ENCODE peak calls at places on chromosomes 1 and 21, in nine cellular contexts. Z, C, W, V, B, F, R, L and D are unnamed samples.

GRCh38 chr1:41018039-41018438 is 3.5 kb downstream of the SLFNL1 start:
- DNase-seq in F (no peak), Z (no peak), C (no peak), V (no peak), R (no peak), W (no peak), L (no peak), B (no peak), D (no peak)

GRCh38 chr21:36122977-36123376 is 11.9 kb upstream of the CBR3 start:
- DNase-seq in R (no peak), L (no peak), B (no peak), C (no peak), V (no peak), Z (no peak), W (no peak), F (no peak), D (no peak)

GRCh38 chr1:107590895-107591622 is 373.9 kb downstream of the VAV3 start:
- DNase-seq in B (no peak), C (no peak), V (no peak), Z (no peak), W (no peak), L (no peak), F (no peak), R (no peak), D (no peak)

GRCh38 chr1:171898956-171899355 is 57.7 kb downstream of the DNM3 start:
- DNase-seq in R (no peak), Z (peak; percentile 53), F (no peak), W (peak; percentile 56), C (no peak), L (no peak), V (no peak), B (no peak), D (no peak)

GRCh38 chr1:71717186-71717585 is 565.2 kb downstream of the NEGR1 start:
- DNase-seq in W (no peak), L (no peak), B (no peak), R (peak; percentile 71), F (no peak), Z (no peak), C (no peak), V (no peak), D (no peak)

GRCh38 chr21:37423103-37423502 is 56.5 kb downstream of the DYRK1A start:
- DNase-seq in C (no peak), W (no peak), B (no peak), V (no peak), Z (no peak), R (no peak), L (no peak), F (no peak), D (no peak)

GRCh38 chr1:112698366-112699310 is 8.3 kb downstream of the RHOC start:
- DNase-seq in R (no peak), L (no peak), V (peak; percentile 92), B (peak; percentile 85), Z (no peak), F (no peak), W (no peak), C (no peak), D (peak; percentile 75)

GRCh38 chr1:12567288-12567819 is 50.7 kb downstream of the DHRS3 start:
- DNase-seq in B (no peak), C (no peak), W (no peak), V (no peak), Z (no peak), L (no peak), R (no peak), F (no peak), D (no peak)

GRCh38 chr1:209651148-209651547 is 1.1 kb downstream of the LAMB3 start:
- DNase-seq in V (peak; percentile 82), F (peak; percentile 84), R (peak; percentile 88), C (peak; percentile 19), Z (peak; percentile 79), B (peak; percentile 84), W (no peak), L (peak; percentile 22), D (peak; percentile 80)

GRCh38 chr1:235940282-235940681 is 73.6 kb upstream of the LYST start:
- DNase-seq in R (no peak), V (no peak), C (no peak), W (no peak), B (no peak), L (no peak), F (peak; percentile 76), Z (no peak), D (no peak)

GRCh38 chr1:27885620-27886352 is 13.4 kb downstream of the THEMIS2 start:
- DNase-seq in W (no peak), R (no peak), L (no peak), C (no peak), F (no peak), V (no peak), Z (no peak), B (no peak), D (no peak)

GRCh38 chr1:153749408-153750005 is 21.7 kb downstream of the INTS3 start:
- DNase-seq in F (peak; percentile 89), Z (peak; percentile 83), V (peak; percentile 91), C (peak; percentile 24), L (peak; percentile 48), W (no peak), B (peak; percentile 89), R (peak; percentile 93), D (peak; percentile 81)

DNA sequence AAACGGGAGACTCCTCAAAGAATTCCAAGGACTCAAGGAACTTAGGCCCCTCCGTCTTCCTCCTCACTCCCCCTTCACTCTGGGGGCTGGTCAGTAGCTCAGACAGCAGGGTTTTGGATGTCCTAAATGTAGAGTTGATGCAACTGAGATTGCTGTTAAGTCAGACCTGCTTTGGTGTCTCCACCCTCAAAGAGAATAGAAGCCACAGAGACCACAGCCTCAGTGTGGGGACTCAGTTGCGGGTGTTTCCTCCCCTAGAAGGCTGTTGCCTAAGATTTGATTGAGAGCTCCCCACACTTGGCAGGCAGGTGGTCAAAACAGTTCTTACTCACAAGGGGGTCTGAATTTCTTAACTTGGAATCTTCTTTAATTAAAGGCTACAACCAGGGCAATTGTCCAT is 7.6 kb downstream of the MAN1C1 start:
- DNase-seq in L (no peak), W (no peak), B (no peak), R (no peak), Z (no peak), F (no peak), C (no peak), V (no peak), D (no peak)
- H3K4me3 ChIP-seq in L (no peak overlapping the region), W (no peak overlapping the region), B (no peak overlapping the region), R (no peak overlapping the region), Z (no peak overlapping the region), F (no peak overlapping the region), C (no peak overlapping the region), V (no peak overlapping the region), D (no peak overlapping the region)

GRCh38 chr1:25047506-25048240 is 117.6 kb upstream of the RUNX3 start:
- DNase-seq in F (no peak), R (no peak), B (no peak), C (no peak), L (no peak), W (no peak), Z (no peak), V (no peak), D (no peak)

GRCh38 chr1:25045480-25046193 is 115.6 kb upstream of the RUNX3 start:
- DNase-seq in V (no peak), W (no peak), F (no peak), B (no peak), L (no peak), R (no peak), Z (no peak), C (no peak), D (no peak)

GRCh38 chr1:25048728-25049127 is 118.7 kb upstream of the RUNX3 start:
- DNase-seq in W (no peak), F (no peak), B (no peak), L (no peak), V (no peak), Z (no peak), C (no peak), R (no peak), D (no peak)

GRCh38 chr1:25049190-25049589 is 119.1 kb upstream of the RUNX3 start:
- DNase-seq in W (no peak), Z (no peak), C (no peak), V (no peak), L (no peak), F (no peak), R (no peak), B (no peak), D (no peak)

GRCh38 chr1:25046194-25046532 is 116.1 kb upstream of the RUNX3 start:
- DNase-seq in Z (no peak), R (no peak), C (no peak), W (no peak), B (no peak), F (no peak), L (no peak), V (no peak), D (no peak)
- H3K27me3 ChIP-seq in Z (no peaks in the 10 kb centered on the region), R (peaks cover 87% of the 10 kb centered on the region), C (peaks cover 12% of the 10 kb centered on the region), W (no peaks in the 10 kb centered on the region), B (no peaks in the 10 kb centered on the region), F (peaks cover 6% of the 10 kb centered on the region), L (no peaks in the 10 kb centered on the region), V (no peaks in the 10 kb centered on the region), D (no peaks in the 10 kb centered on the region)

GRCh38 chr1:117581391-117581943 is 24.4 kb upstream of the TENT5C start:
- DNase-seq in Z (no peak), C (no peak), W (no peak), V (no peak), L (no peak), B (no peak), F (no peak), R (no peak), D (no peak)
- H3K4me3 ChIP-seq in Z (no peak overlapping the region), C (no peak overlapping the region), W (no peak overlapping the region), V (no peak overlapping the region), L (no peak overlapping the region), B (no peak overlapping the region), F (no peak overlapping the region), R (no peak overlapping the region), D (no peak overlapping the region)

GRCh38 chr1:151716771-151717631 is at the start of gene CELF3:
- DNase-seq in R (peak; percentile 31), Z (peak; percentile 17), C (no peak), L (no peak), V (peak; percentile 49), W (no peak), B (no peak), F (no peak), D (no peak)

GRCh38 chr1:151718011-151718431 is 1.4 kb upstream of the CELF3 start:
- DNase-seq in L (no peak), Z (no peak), W (no peak), C (no peak), F (no peak), R (peak; percentile 11), B (no peak), V (no peak), D (peak; percentile 29)

GRCh38 chr1:151714820-151715725 is 1.5 kb downstream of the CELF3 start:
- DNase-seq in F (no peak), W (no peak), L (no peak), Z (no peak), R (no peak), C (no peak), B (no peak), V (no peak), D (no peak)

GRCh38 chr1:151715726-151716404 is 738 bp downstream of the CELF3 start:
- DNase-seq in Z (no peak), V (no peak), W (no peak), L (no peak), F (no peak), C (no peak), R (no peak), B (no peak), D (no peak)

DNA sequence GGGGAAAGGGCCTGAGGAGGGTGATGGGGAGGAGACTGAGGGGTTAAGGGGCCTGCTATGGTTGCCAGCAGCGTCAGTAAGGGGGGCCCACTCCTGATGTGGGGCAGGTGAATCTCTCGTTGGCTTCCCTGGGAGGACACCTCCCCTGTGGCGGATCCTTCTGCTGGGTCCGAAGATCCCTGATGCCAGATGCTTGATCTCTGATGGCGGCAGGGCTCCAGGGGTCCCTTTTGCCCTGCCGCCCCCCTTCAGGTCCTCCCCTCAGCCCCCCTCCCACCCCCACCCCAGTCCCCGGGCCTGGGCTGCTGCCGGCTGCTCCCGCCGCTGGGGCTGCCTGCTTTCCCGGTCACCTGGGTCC is 219 bp downstream of the CELF3 start:
- DNase-seq in L (no peak), V (no peak), B (no peak), C (no peak), Z (no peak), W (no peak), F (no peak), R (no peak), D (no peak)
- H3K27me3 ChIP-seq in L (peaks cover 20% of the 10 kb centered on the region), V (peaks cover 41% of the 10 kb centered on the region), B (peaks cover 19% of the 10 kb centered on the region), C (peaks cover 55% of the 10 kb centered on the region), Z (peaks cover 47% of the 10 kb centered on the region), W (peaks cover 7% of the 10 kb centered on the region), F (peaks cover 23% of the 10 kb centered on the region), R (peaks cover 71% of the 10 kb centered on the region), D (peaks cover 7% of the 10 kb centered on the region)